ENCODE peak calls at places on chromosomes 5 and 9, in seven cellular contexts. D is HCT116, O is H1, U is SK-N-SH, S is HepG2, W is GM12878, A is K562. N is an unnamed sample.
A peak's percentile ranks its signal among the peaks of the same experiment; 100 is the strongest.

GRCh38 chr5:95822038-95822407 is 503 bp downstream of the GLRX start:
- DNase-seq in D (no peak), W (no peak), S (no peak), O (no peak), U (peak; percentile 72), A (peak; percentile 80), N (peak; percentile 29)

GRCh38 chr5:133274597-133274935 is 222.8 kb downstream of the HSPA4 start:
- DNase-seq in U (no peak), W (no peak), D (no peak), O (no peak), A (no peak), S (peak; percentile 68), N (no peak)

GRCh38 chr5:7878381-7878873 is 9.5 kb downstream of the MTRR start:
- DNase-seq in U (no peak), D (no peak), W (peak; percentile 66), A (no peak), S (peak; percentile 41), O (no peak), N (no peak)

GRCh38 chr5:17222679-17223078 is 5.2 kb downstream of the BASP1 start:
- DNase-seq in U (no peak), O (no peak), D (no peak), S (no peak), W (no peak), A (no peak), N (no peak)

GRCh38 chr9:116721411-116721810 is 34.3 kb downstream of the TRIM32 start:
- DNase-seq in D (no peak), O (no peak), W (no peak), S (no peak), U (no peak), A (no peak), N (no peak)

GRCh38 chr9:78131969-78132687 is 100.5 kb upstream of the GNAQ start:
- DNase-seq in O (no peak), W (no peak), S (no peak), A (no peak), D (no peak), U (no peak), N (no peak)

GRCh38 chr9:76023715-76024195 is 133.3 kb downstream of the PCSK5 start:
- DNase-seq in W (no peak), O (no peak), S (peak; percentile 82), D (peak; percentile 39), A (no peak), U (no peak), N (no peak)

GRCh38 chr5:136686192-136686872 is 321.0 kb upstream of the TRPC7 start:
- DNase-seq in O (no peak), S (peak; percentile 10), A (peak; percentile 8), U (no peak), W (no peak), D (no peak), N (peak; percentile 78)

GRCh38 chr9:123005964-123006363 is 27.5 kb upstream of the GPR21 start:
- DNase-seq in O (no peak), D (no peak), A (no peak), U (no peak), W (no peak), S (no peak), N (no peak)

GRCh38 chr9:27865031-27865438 is 291.8 kb upstream of the C9orf72 start:
- DNase-seq in A (no peak), U (no peak), O (no peak), S (no peak), D (no peak), W (no peak), N (no peak)

GRCh38 chr5:1411099-1411498 is 34.1 kb downstream of the SLC6A3 start:
- DNase-seq in S (no peak), D (no peak), O (no peak), W (no peak), U (no peak), A (no peak), N (no peak)

GRCh38 chr5:31719988-31720387 is 81.1 kb downstream of the PDZD2 start:
- DNase-seq in U (no peak), W (no peak), A (no peak), S (no peak), O (no peak), D (no peak), N (no peak)

GRCh38 chr5:141507387-141508091 is 18.7 kb downstream of the PCDHGC5 start:
- DNase-seq in W (no peak), D (no peak), S (no peak), O (no peak), U (peak; percentile 66), A (no peak), N (no peak)

GRCh38 chr9:16572005-16572727 is 298.3 kb downstream of the BNC2 start:
- DNase-seq in O (no peak), A (no peak), U (no peak), D (no peak), S (no peak), W (no peak), N (no peak)

GRCh38 chr5:128384068-128384467 is 154.0 kb downstream of the FBN2 start:
- DNase-seq in D (no peak), A (no peak), U (no peak), O (no peak), S (no peak), W (no peak), N (no peak)

GRCh38 chr5:131430794-131431193 is 166.9 kb downstream of the CDC42SE2 start:
- DNase-seq in D (no peak), A (no peak), S (no peak), W (no peak), O (no peak), U (no peak), N (no peak)

GRCh38 chr9:98806394-98807069 is 938 bp upstream of the GALNT12 start:
- DNase-seq in D (no peak), O (no peak), S (no peak), W (no peak), A (no peak), U (no peak), N (no peak)

GRCh38 chr9:7980691-7981289 is 181.2 kb upstream of the DMAC1 start:
- DNase-seq in D (no peak), S (no peak), O (no peak), W (no peak), U (no peak), A (no peak), N (no peak)

GRCh38 chr5:152246401-152246800 is 158.7 kb downstream of the NMUR2 start:
- DNase-seq in W (no peak), O (no peak), D (no peak), A (peak; percentile 12), U (no peak), S (peak; percentile 12), N (peak; percentile 84)

GRCh38 chr9:93948456-93949072 is 6.6 kb downstream of the BARX1 start:
- DNase-seq in U (peak; percentile 52), D (no peak), O (no peak), A (no peak), W (no peak), S (no peak), N (no peak)

DNA sequence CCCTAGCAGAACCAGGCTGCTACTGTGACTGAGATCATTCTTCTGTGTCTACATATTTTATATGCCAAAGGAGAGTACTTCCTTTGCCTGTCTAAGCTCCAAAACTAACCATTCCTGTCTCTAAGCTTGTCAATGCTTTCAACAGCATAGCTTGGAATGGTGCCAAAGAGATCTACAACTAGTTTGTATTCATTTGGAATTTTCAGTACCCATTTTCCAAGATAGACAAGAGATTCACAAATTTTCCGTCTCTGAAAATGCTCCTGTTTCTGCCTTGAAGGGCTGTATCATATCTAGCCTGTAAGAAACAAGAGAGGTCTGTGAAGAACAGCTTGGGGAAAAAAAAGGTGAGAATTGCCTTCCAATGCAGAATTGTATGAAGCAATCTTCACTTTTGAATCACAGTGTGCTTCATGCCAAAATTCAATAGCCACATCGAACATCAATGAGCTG is 334.4 kb upstream of the ACTBL2 start:
- DNase-seq in O (no peak), D (no peak), W (no peak), A (no peak), S (no peak), U (no peak), N (no peak)
- TF ChIP-seq JUND in O (no peak), D (no peak), W (no peak), A (no peak), S (no peak), U (no peak), N (no peak)

GRCh38 chr5:139439013-139439903 is at the start of gene DNAJC18:
- DNase-seq in W (peak; percentile 53), D (peak; percentile 62), U (peak; percentile 95), A (peak; percentile 94), O (peak; percentile 76), S (peak; percentile 81), N (peak; percentile 85)

GRCh38 chr5:139446956-139447779 is 7.8 kb upstream of the DNAJC18 start:
- DNase-seq in W (peak; percentile 87), A (peak; percentile 49), S (no peak), O (no peak), D (no peak), U (no peak), N (no peak)

GRCh38 chr5:139438707-139439012 is 665 bp downstream of the DNAJC18 start:
- DNase-seq in A (no peak), S (no peak), D (no peak), W (no peak), U (no peak), O (no peak), N (no peak)

GRCh38 chr5:139445325-139446170 is 6.2 kb upstream of the DNAJC18 start:
- DNase-seq in W (no peak), D (no peak), A (no peak), U (no peak), S (no peak), O (no peak), N (no peak)

GRCh38 chr5:139443766-139444473 is 4.6 kb upstream of the DNAJC18 start:
- DNase-seq in A (no peak), W (no peak), S (no peak), D (no peak), U (peak; percentile 16), O (no peak), N (no peak)
- TF ChIP-seq JUND in A (no peak), W (no peak), S (no peak), D (no peak), U (peak; percentile 95), O (no peak), N (no peak)

GRCh38 chr9:35914307-35914807 is 5.1 kb downstream of the SPAAR start:
- DNase-seq in S (peak; percentile 85), U (peak; percentile 70), A (peak; percentile 92), W (no peak), O (no peak), D (no peak), N (no peak)
- TF ChIP-seq JUND in S (peak; percentile 32), U (no peak), A (peak; percentile 67), W (no peak), O (no peak), D (no peak), N (no peak)

DNA sequence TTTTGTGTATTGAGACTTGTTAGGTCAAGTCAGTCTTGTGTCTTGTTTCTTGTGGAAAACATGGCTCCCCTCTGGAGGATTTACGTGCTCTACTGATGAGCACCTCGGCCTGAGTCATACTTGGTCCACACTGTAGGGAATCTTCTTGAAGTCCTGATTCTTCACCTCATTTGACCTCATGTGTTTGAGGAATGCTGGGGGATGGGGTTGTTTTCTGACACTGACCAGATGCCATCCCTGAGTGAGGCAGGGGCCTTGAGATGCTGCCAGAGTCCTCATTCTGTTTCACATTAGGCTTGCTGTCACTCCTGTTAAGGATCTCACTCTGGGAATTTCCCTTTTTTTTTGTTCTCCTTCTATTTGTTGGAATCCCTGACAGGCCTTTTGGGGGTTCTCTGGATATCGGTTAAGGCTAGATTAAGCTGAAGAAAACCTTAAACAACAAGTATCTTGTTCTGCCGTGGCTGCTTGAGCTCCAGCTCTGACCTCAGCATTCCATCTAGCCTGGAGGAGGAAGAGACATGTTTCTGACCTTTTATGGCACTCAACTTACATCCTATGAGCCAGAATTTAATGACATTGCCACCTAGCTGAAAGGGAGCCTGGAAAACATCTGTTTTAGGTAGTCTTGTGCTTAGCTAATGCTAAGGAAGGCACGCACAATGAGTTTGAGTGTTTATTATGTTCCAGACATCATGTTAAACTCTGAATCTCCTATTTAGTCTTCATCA is 20.6 kb downstream of the TCOF1 start:
- DNase-seq in S (no peak), U (peak; percentile 66), O (no peak), W (no peak), D (no peak), A (no peak), N (no peak)
- TF ChIP-seq JUND in S (no peak), U (peak; percentile 93), O (no peak), W (no peak), D (no peak), A (no peak), N (no peak)